ENCODE peak calls at places on chromosomes 4 and X, in four cellular contexts. B is GM12878, Z is H1, X is K562. T is an unnamed sample.

GRCh38 chr4:67250497-67250896 is 294.8 kb downstream of the CENPC start:
- DNase-seq in B (no peak), Z (no peak), X (no peak), T (no peak)

GRCh38 chrX:53767544-53767943 is 81.0 kb upstream of the HUWE1 start:
- DNase-seq in B (no peak), Z (no peak), X (no peak), T (no peak)

GRCh38 chrX:12920990-12921389 is 14.6 kb downstream of the TLR8 start:
- DNase-seq in B (no peak), Z (no peak), X (no peak), T (no peak)

GRCh38 chr4:174010547-174010946 is 272.9 kb downstream of the FBXO8 start:
- DNase-seq in B (no peak), Z (no peak), X (no peak), T (no peak)

GRCh38 chr4:128161138-128161537 is 100.0 kb downstream of the LARP1B start:
- DNase-seq in B (no peak), Z (no peak), X (no peak), T (no peak)

GRCh38 chrX:40772290-40772689 is 36.9 kb upstream of the MED14 start:
- DNase-seq in B (no peak), Z (no peak), X (no peak), T (peak)

GRCh38 chr4:14000091-14000814 is 372.7 kb upstream of the BOD1L1 start:
- DNase-seq in B (no peak), Z (no peak), X (no peak), T (no peak)

GRCh38 chr4:94410678-94411206 is 41.0 kb upstream of the PDLIM5 start:
- DNase-seq in B (no peak), Z (no peak), X (no peak), T (no peak)

GRCh38 chr4:47856713-47857112 is 18.8 kb upstream of the CORIN start:
- DNase-seq in B (no peak), Z (no peak), X (no peak), T (no peak)

GRCh38 chr4:164012396-164013027 is 518.0 kb downstream of the TMA16 start:
- DNase-seq in B (no peak), Z (peak), X (no peak), T (peak)
- TF ChIP-seq ATF3 in B (no peak), Z (no peak), X (no peak), T (no peak)

GRCh38 chrX:69386681-69387080 is 117.4 kb upstream of the NALF2 start:
- DNase-seq in B (no peak), Z (no peak), X (no peak), T (no peak)
- TF ChIP-seq SIN3A in B (no peak), Z (no peak), X (no peak), T (no peak)

GRCh38 chrX:54992911-54993622 is 921 bp downstream of the PFKFB1 start:
- DNase-seq in B (no peak), Z (no peak), X (peak), T (no peak)
- TF ChIP-seq ATF3 in B (no peak), Z (no peak), X (no peak), T (no peak)

GRCh38 chr4:85681194-85681803 is 206.3 kb downstream of the ARHGAP24 start:
- DNase-seq in B (no peak), Z (no peak), X (no peak), T (no peak)
- TF ChIP-seq SIN3A in B (no peak), Z (no peak), X (no peak), T (no peak)

GRCh38 chr4:10055871-10056270 is 34.6 kb upstream of the SLC2A9 start:
- DNase-seq in B (no peak), Z (no peak), X (no peak), T (no peak)

GRCh38 chr4:10054571-10055041 is 33.3 kb upstream of the SLC2A9 start:
- DNase-seq in B (no peak), Z (no peak), X (no peak), T (no peak)

GRCh38 chr4:10057023-10057395 is 35.7 kb upstream of the SLC2A9 start:
- DNase-seq in B (no peak), Z (no peak), X (no peak), T (no peak)

GRCh38 chr4:10058371-10058770 is 37.1 kb upstream of the SLC2A9 start:
- DNase-seq in B (no peak), Z (no peak), X (no peak), T (no peak)

GRCh38 chr4:10056334-10057022 is 35.2 kb upstream of the SLC2A9 start:
- DNase-seq in B (no peak), Z (no peak), X (no peak), T (no peak)
- TF ChIP-seq ATF3 in B (no peak), Z (no peak), X (no peak), T (no peak)

GRCh38 chr4:183249854-183250253 is 70.2 kb downstream of the CLDN22 start:
- DNase-seq in B (no peak), Z (no peak), X (no peak), T (no peak)
- TF ChIP-seq SIN3A in B (no peak), Z (no peak), X (no peak), T (no peak)

GRCh38 chrX:132411310-132411977 is 77.4 kb downstream of the MBNL3 start:
- DNase-seq in B (no peak), Z (no peak), X (no peak), T (no peak)
- TF ChIP-seq ATF3 in B (no peak), Z (no peak), X (no peak), T (no peak)

GRCh38 chr4:111934294-111934693 is 211.0 kb upstream of the FAM241A start:
- DNase-seq in B (no peak), Z (no peak), X (no peak), T (no peak)

GRCh38 chr4:111933703-111934102 is 211.6 kb upstream of the FAM241A start:
- DNase-seq in B (no peak), Z (no peak), X (no peak), T (no peak)

GRCh38 chr4:111941957-111942356 is 203.3 kb upstream of the FAM241A start:
- DNase-seq in B (no peak), Z (no peak), X (no peak), T (no peak)

GRCh38 chr4:111937368-111937767 is 207.9 kb upstream of the FAM241A start:
- DNase-seq in B (no peak), Z (no peak), X (no peak), T (peak)
- TF ChIP-seq SIN3A in B (no peak), Z (no peak), X (no peak), T (no peak)

GRCh38 chr4:17807446-17807845 is 3.1 kb downstream of the DCAF16 start:
- DNase-seq in B (no peak), Z (no peak), X (no peak), T (no peak)
- TF ChIP-seq ATF3 in B (no peak), Z (no peak), X (no peak), T (no peak)

DNA sequence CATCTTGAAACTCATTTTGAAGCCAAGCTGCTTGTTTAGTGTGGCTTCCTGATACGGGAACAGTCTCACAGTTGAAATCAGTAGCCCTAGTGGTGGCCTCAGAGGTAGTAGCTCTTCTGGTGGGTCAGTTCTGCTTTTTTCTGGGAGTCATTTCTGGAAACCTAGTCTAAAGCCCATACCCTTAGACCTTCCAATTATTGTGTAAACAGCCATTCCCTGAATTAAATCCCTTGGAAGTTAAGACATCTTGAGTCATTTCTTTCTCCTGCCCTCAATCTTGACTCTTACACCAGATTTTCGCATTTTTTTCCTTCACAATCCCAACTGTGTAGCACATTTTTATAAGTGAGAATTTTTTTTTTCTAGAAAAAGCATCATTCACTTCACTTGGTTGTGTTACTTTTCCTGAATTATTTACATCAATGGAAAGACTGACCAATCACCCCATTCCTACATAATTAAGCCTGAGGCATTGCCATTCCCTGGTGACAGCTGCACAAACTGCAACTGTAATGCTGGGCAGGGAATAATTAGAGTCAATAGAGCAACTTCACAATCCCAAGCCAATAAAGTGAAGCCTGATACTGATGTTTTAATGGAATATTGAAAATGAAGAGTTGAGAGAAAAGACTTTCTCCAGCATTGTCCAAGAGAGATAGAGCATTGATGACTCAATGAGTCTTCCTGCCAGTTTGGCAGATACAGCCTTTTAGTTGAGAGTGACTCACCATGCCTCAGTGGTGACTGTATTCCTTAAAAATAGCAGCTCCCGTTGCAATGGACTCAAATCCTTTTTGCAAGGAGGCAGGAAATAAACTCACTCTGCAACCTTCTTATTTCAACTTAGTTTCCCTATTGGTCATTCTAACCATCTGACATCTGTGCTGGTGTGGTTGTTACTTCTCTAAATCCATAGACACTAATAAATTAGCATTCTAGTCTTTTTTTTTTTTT is 13.0 kb upstream of the SEPSECS start:
- DNase-seq in B (no peak), Z (no peak), X (peak), T (peak)
- TF ChIP-seq SIN3A in B (no peak), Z (no peak), X (no peak), T (peak)

T was measured in HCT116.